ENCODE peak calls at places on chromosomes 11 and 22, in seven cellular contexts. D is heart left ventricle, B is GM23338, A is left ventricle myocardium inferior, H is BE2C, N is cardiac muscle cell, L is Peyer's patch. G is an unnamed sample.

GRCh38 chr22:47149976-47150375 is 387.5 kb downstream of the TBC1D22A start:
- DNase-seq in D (no peak), L (no peak), B (no peak), H (no peak), A (no peak), N (no peak), G (no peak)

GRCh38 chr22:47697861-47698260 is 935.4 kb downstream of the TBC1D22A start:
- DNase-seq in B (no peak), L (no peak), D (no peak), H (no peak), A (no peak), N (no peak), G (no peak)

GRCh38 chr11:31480930-31481329 is 28.5 kb downstream of the IMMP1L start:
- DNase-seq in N (no peak), L (no peak), B (no peak), A (no peak), D (no peak), H (peak; percentile 58), G (no peak)

GRCh38 chr11:47216141-47216798 is 1.5 kb downstream of the DDB2 start:
- DNase-seq in D (no peak), B (no peak), L (peak; percentile 32), A (no peak), H (peak; percentile 46), N (peak; percentile 81), G (no peak)

GRCh38 chr11:92130432-92130831 is 94.2 kb upstream of the FAT3 start:
- DNase-seq in A (no peak), L (no peak), H (no peak), B (no peak), D (no peak), N (peak; percentile 57), G (no peak)

GRCh38 chr11:67412495-67413179 is 2.8 kb upstream of the CARNS1 start:
- DNase-seq in D (no peak), B (no peak), N (no peak), H (no peak), L (no peak), A (no peak), G (no peak)

GRCh38 chr22:35719212-35719869 is 1.7 kb downstream of the APOL5 start:
- DNase-seq in N (no peak), L (no peak), D (no peak), B (peak; percentile 72), A (no peak), H (no peak), G (no peak)

GRCh38 chr11:33379931-33380330 is 122.8 kb downstream of the HIPK3 start:
- DNase-seq in H (no peak), D (no peak), N (no peak), L (peak; percentile 39), A (no peak), B (no peak), G (no peak)

GRCh38 chr11:12241401-12241800 is 131.0 kb downstream of the MICAL2 start:
- DNase-seq in A (no peak), N (no peak), H (no peak), B (no peak), D (no peak), L (no peak), G (no peak)

GRCh38 chr11:12242926-12243325 is 132.5 kb downstream of the MICAL2 start:
- DNase-seq in B (no peak), N (no peak), D (no peak), A (no peak), H (no peak), L (no peak), G (no peak)

GRCh38 chr11:12243511-12243910 is 133.1 kb downstream of the MICAL2 start:
- DNase-seq in A (no peak), H (no peak), N (no peak), L (no peak), B (no peak), D (no peak), G (no peak)

GRCh38 chr11:12240669-12241068 is 130.3 kb downstream of the MICAL2 start:
- DNase-seq in A (no peak), N (no peak), H (no peak), D (peak; percentile 69), B (no peak), L (no peak), G (no peak)

DNA sequence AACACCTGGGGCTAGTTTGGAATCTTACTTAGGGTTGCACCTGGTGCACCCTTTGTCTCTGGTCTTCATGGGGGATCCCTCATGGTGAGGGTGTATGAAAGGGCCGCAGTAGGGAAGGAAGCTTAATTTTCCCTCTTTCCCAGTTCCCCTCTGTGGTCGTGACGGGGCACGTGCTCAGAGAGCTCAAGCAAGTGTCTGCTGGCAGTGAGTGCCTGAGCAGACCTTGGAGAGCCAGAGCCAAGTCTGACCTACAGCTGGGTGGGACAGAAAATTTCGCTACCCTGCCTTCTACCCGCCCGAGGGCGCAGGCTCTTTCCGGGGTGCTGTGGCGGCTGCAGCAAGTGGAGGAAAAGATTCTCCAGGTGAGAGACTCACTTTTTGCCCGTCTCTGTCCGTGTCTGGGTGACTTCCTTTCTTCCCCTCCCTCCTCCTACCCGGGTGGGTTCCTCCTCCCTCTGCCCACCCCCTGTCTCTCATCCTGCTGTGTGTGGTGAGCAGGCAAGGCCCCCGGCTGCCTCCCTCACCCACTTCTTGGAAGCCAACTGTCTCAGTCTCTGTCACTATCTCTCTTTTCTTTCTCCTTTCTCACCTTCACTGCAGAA is 131.8 kb downstream of the MICAL2 start:
- DNase-seq in L (no peak), D (no peak), B (peak; percentile 11), A (no peak), H (no peak), N (no peak), G (no peak)
- H3K4me1 ChIP-seq in L (peaks cover 25% of the 10 kb centered on the region), D (no peaks in the 10 kb centered on the region), B (no peaks in the 10 kb centered on the region), A (peaks cover 67% of the 10 kb centered on the region), H (peaks cover 15% of the 10 kb centered on the region), N (peaks cover 17% of the 10 kb centered on the region), G (peaks cover 12% of the 10 kb centered on the region)

GRCh38 chr22:27286711-27287110 is 514.8 kb downstream of the MN1 start:
- DNase-seq in B (no peak), A (no peak), H (no peak), D (no peak), N (no peak), L (no peak), G (no peak)

GRCh38 chr22:27278986-27279385 is 522.6 kb downstream of the MN1 start:
- DNase-seq in A (no peak), B (no peak), N (no peak), D (no peak), L (no peak), H (no peak), G (no peak)

GRCh38 chr22:27283714-27284113 is 517.8 kb downstream of the MN1 start:
- DNase-seq in H (peak; percentile 44), L (no peak), A (no peak), N (no peak), D (no peak), B (no peak), G (no peak)

GRCh38 chr22:27284314-27284713 is 517.2 kb downstream of the MN1 start:
- DNase-seq in B (no peak), N (no peak), A (no peak), D (no peak), H (no peak), L (no peak), G (no peak)

DNA sequence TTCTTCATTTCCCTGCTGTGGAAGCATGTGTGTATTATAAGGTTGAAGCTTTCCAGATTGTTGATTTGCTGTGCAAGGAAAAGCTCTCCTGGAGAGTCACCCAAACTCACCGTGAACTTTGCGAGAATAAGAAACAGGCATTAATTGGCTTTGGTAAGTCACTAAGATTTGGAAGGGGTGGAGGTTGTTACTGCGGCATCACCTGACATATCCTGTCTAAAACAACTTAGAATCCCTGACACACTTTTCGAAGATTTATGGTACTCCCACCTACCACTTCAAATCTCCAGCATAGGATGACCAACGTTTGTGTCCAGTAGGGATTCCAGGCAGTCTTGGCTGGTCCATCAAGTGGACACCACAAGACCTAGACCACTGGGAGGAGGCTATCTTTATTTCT is 518.3 kb downstream of the MN1 start:
- DNase-seq in H (no peak), B (no peak), L (no peak), D (no peak), N (no peak), A (no peak), G (no peak)
- TF ChIP-seq CTCF in H (no peak), B (no peak), L (no peak), D (no peak), N (no peak), A (no peak), G (no peak)

GRCh38 chr11:64250875-64251721 is at the start of gene PLCB3:
- DNase-seq in D (peak; percentile 85), A (peak; percentile 52), N (peak; percentile 58), B (peak; percentile 83), H (peak; percentile 55), L (peak; percentile 53), G (peak; percentile 82)

GRCh38 chr11:64248578-64248977 is 1.8 kb upstream of the PPP1R14B start:
- DNase-seq in D (no peak), A (no peak), H (no peak), B (peak; percentile 68), N (no peak), L (no peak), G (no peak)

GRCh38 chr11:64249038-64249437 is 2.3 kb upstream of the PLCB3 start:
- DNase-seq in B (no peak), N (no peak), L (no peak), D (no peak), A (no peak), H (no peak), G (no peak)

GRCh38 chr11:64250406-64250874 is 890 bp upstream of the PLCB3 start:
- DNase-seq in H (no peak), L (no peak), A (no peak), D (no peak), N (no peak), B (peak; percentile 42), G (no peak)

DNA sequence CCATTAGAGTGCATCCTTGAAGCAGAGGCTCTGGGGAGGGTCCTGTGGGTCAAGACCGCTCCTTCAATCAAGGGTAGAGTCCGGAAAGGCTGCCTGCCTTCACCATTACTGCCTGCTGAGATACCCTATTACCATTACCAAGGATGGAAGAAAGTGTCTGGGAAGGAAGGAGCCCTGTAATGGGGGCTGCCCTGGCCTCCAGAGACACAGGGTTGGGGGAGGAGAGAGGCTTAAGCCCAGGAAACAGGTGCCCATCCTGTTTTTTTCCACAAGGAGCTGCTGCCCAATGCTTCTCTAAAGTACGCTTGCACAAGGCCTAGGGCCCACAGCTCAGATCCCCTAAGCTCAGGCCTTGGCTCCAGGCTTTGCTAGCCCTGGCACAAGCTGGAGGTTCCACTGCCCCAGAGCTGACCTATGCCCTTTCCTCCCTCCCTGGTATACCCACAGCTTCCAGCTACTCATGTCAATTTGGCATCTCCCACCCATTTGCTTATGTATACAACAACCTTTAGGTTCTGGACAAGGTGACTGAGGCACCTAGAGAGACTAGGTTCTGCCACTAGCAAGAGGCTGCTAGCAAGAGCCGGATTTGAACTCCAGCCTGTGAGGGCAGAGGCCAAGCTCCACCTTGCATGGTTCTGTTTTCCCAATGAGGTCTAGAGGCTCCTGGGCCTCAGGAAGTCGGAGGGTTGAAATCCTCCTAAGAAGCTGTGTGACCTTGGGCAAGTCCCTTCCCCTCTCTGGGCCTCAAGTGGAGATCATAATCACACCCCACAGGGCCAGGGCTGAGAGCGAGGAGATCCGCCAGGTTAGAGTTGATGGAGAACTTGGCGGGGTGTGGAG is 1.5 kb upstream of the PLCB3 start:
- DNase-seq in N (no peak), H (no peak), D (no peak), A (no peak), B (peak; percentile 78), L (no peak), G (no peak)
- H3K4me1 ChIP-seq in N (peaks cover 5% of the 10 kb centered on the region), H (no peaks in the 10 kb centered on the region), D (peaks cover 5% of the 10 kb centered on the region), A (peaks cover 63% of the 10 kb centered on the region), B (peaks cover 32% of the 10 kb centered on the region), L (peaks cover 69% of the 10 kb centered on the region), G (peaks cover 31% of the 10 kb centered on the region)

DNA sequence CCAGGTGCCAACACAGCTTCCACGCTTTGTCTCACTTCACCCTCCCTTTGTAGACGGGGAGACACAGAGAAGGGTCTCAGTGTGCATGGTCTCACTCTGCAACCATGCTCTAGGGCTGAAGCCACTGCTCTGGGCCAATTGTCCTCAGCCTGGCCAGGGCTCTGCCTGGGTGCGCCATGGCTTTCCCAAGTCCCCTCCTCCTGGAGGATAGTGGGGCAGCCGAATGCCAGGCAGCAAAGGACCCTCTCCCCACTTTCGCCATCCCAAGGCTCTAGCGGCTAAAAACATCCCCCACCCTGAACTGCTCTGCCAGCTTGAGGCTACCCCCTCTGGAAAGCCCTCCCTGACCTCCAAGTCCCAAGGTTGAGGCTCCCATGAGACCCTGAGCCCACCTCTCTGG is 20.4 kb upstream of the MYEOV start:
- DNase-seq in D (no peak), L (no peak), H (no peak), N (no peak), B (no peak), A (no peak), G (peak; percentile 51)
- TF ChIP-seq CTCF in D (no peak), L (no peak), H (no peak), N (no peak), B (no peak), A (no peak), G (no peak)